ENCODE peak calls at places on chromosome 13, in six cellular contexts. N, V, Y, T, I and Z are unnamed samples.

GRCh38 chr13:20270163-20270865 is 38.2 kb upstream of the GJB6 start:
- DNase-seq in N (no peak), V (no peak), Y (no peak), T (no peak), I (no peak), Z (no peak)

GRCh38 chr13:23372264-23372905 is 61.1 kb downstream of the SACS start:
- DNase-seq in N (no peak), V (no peak), Y (no peak), T (no peak), I (no peak), Z (no peak)

GRCh38 chr13:108375772-108376171 is 106.3 kb downstream of the TNFSF13B start:
- DNase-seq in N (no peak), V (no peak), Y (no peak), T (no peak), I (no peak), Z (no peak)

GRCh38 chr13:82912564-82912963 is 969.7 kb downstream of the SLITRK1 start:
- DNase-seq in N (no peak), V (no peak), Y (no peak), T (no peak), I (no peak), Z (no peak)

GRCh38 chr13:35833031-35833430 is 298.2 kb downstream of the DCLK1 start:
- DNase-seq in N (no peak), V (no peak), Y (no peak), T (no peak), I (no peak), Z (no peak)

GRCh38 chr13:75481176-75482069 is 546 bp downstream of the TBC1D4 start:
- DNase-seq in N (peak; percentile 15), V (no peak), Y (no peak), T (peak; percentile 12), I (no peak), Z (peak; percentile 17)

GRCh38 chr13:110015253-110015652 is 228.9 kb upstream of the IRS2 start:
- DNase-seq in N (no peak), V (no peak), Y (no peak), T (no peak), I (no peak), Z (no peak)

GRCh38 chr13:110409581-110409992 is 102.5 kb downstream of the COL4A2 start:
- DNase-seq in N (no peak), V (no peak), Y (no peak), T (no peak), I (no peak), Z (no peak)

GRCh38 chr13:40518481-40518882 is 148.0 kb downstream of the FOXO1 start:
- DNase-seq in N (no peak), V (no peak), Y (no peak), T (no peak), I (peak; percentile 60), Z (no peak)

GRCh38 chr13:50224534-50224933 is 209.3 kb downstream of the KCNRG start:
- DNase-seq in N (no peak), V (no peak), Y (no peak), T (no peak), I (no peak), Z (no peak)

GRCh38 chr13:47420568-47420967 is 523.7 kb upstream of the HTR2A start:
- DNase-seq in N (no peak), V (no peak), Y (no peak), T (no peak), I (no peak), Z (no peak)

GRCh38 chr13:75908137-75908536 is 272.0 kb downstream of the LMO7 start:
- DNase-seq in N (no peak), V (no peak), Y (no peak), T (no peak), I (no peak), Z (no peak)

GRCh38 chr13:44312131-44312530 is 61.5 kb upstream of the SERP2 start:
- DNase-seq in N (no peak), V (no peak), Y (no peak), T (no peak), I (no peak), Z (no peak)

GRCh38 chr13:33744589-33745369 is 73.2 kb upstream of the RFC3 start:
- DNase-seq in N (no peak), V (no peak), Y (no peak), T (no peak), I (no peak), Z (no peak)

GRCh38 chr13:44244288-44244687 is 129.3 kb upstream of the SERP2 start:
- DNase-seq in N (no peak), V (no peak), Y (no peak), T (peak; percentile 38), I (no peak), Z (no peak)

GRCh38 chr13:48769107-48769704 is 115.5 kb downstream of the CYSLTR2 start:
- DNase-seq in N (peak; percentile 18), V (peak; percentile 36), Y (peak; percentile 82), T (peak; percentile 57), I (peak; percentile 68), Z (peak; percentile 20)
- TF ChIP-seq POLR2A in N (no peak), V (no peak), Y (no peak), T (no peak), I (no peak), Z (no peak)

GRCh38 chr13:97751477-97751876 is 202.0 kb upstream of the IPO5 start:
- DNase-seq in N (no peak), V (no peak), Y (no peak), T (no peak), I (no peak), Z (no peak)

GRCh38 chr13:97757807-97758206 is 195.7 kb upstream of the IPO5 start:
- DNase-seq in N (no peak), V (no peak), Y (no peak), T (no peak), I (no peak), Z (no peak)

GRCh38 chr13:97753269-97753668 is 200.2 kb upstream of the IPO5 start:
- DNase-seq in N (no peak), V (no peak), Y (no peak), T (no peak), I (no peak), Z (no peak)

GRCh38 chr13:97758317-97758716 is 195.2 kb upstream of the IPO5 start:
- DNase-seq in N (no peak), V (no peak), Y (no peak), T (no peak), I (no peak), Z (no peak)

DNA sequence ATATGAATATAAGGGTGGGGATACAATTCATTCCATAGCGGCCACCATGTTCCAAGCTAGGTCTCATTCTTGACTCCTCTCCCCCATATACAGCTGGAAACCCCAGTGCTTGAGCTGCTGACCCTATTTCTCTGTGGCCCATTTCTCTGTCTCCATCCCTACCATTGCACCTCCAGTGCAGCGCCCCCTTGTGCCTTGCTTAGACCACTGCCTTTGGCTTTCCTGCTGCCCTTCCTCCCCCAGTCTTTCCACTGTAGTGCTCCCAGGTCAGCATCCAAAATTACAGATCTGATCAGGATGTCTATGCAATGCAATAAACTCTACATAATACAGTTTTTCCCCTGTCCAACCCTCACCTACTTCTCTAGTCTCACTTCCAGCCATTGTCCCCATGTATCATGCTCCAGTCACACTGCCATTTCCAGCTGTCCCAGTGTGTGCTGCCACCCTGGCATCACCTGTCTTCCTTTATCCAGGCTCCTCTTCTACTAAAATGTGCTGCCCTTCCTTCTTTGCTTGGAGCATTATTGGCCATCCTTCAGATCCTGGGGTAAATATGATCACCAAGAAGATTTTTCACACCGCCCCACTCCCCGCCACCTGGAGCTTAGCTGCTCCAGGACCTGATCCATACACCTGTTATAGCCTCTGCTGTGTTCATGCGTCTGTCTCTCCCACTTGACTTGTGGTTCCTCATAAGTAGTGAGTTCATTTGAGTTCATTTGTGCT is 199.4 kb upstream of the IPO5 start:
- DNase-seq in N (no peak), V (no peak), Y (no peak), T (peak; percentile 17), I (no peak), Z (no peak)
- TF ChIP-seq TAF1 in N (no peak), V (no peak), Y (no peak), T (no peak), I (no peak), Z (no peak)

GRCh38 chr13:81058916-81059290 is 718.0 kb upstream of the SPRY2 start:
- DNase-seq in N (no peak), V (no peak), Y (no peak), T (no peak), I (no peak), Z (no peak)

DNA sequence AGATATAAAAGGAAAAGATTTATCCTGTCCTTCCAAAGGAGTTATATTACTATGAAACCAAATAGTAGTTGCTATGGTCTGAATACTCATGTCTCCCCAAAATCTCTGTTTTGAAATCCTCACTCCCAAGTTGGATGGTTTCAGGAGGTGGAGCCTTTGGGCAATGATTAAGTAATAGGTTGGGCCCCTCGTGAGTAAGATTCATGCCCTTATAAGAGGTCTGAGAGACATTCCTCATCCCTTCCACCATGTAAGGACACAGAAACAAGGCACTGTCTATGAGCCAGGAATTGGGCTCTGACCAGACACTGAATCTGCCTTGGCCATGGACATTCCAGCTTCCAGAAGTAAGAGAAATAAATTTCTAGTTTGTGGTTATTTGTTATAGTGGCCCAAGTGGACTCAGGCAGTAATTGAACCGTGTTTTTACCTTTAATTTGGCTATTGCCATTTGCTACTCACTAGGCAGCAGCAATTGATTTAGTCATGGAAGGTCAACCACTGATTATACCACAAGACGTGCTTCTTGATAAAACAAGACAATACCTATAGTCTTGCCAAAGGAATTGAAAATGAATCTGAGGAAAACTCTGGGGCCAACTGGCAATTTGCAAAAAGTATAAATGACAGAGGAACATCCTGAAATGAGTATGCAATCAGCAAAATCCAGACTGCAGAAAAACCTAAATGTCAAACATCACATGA is 717.4 kb upstream of the SPRY2 start:
- DNase-seq in N (no peak), V (no peak), Y (no peak), T (no peak), I (no peak), Z (no peak)
- TF ChIP-seq POLR2AphosphoS5 in N (no peak), V (no peak), Y (no peak), T (no peak), I (no peak), Z (no peak)

GRCh38 chr13:46403851-46404731 is 17.0 kb upstream of the RUBCNL start:
- DNase-seq in N (no peak), V (no peak), Y (no peak), T (no peak), I (no peak), Z (no peak)
- TF ChIP-seq POLR2A in N (no peak), V (no peak), Y (no peak), T (no peak), I (no peak), Z (no peak)

GRCh38 chr13:51605698-51606097 is 21.4 kb downstream of the WDFY2 start:
- DNase-seq in N (no peak), V (no peak), Y (no peak), T (no peak), I (no peak), Z (no peak)
- TF ChIP-seq TAF1 in N (no peak), V (no peak), Y (no peak), T (no peak), I (no peak), Z (no peak)

DNA sequence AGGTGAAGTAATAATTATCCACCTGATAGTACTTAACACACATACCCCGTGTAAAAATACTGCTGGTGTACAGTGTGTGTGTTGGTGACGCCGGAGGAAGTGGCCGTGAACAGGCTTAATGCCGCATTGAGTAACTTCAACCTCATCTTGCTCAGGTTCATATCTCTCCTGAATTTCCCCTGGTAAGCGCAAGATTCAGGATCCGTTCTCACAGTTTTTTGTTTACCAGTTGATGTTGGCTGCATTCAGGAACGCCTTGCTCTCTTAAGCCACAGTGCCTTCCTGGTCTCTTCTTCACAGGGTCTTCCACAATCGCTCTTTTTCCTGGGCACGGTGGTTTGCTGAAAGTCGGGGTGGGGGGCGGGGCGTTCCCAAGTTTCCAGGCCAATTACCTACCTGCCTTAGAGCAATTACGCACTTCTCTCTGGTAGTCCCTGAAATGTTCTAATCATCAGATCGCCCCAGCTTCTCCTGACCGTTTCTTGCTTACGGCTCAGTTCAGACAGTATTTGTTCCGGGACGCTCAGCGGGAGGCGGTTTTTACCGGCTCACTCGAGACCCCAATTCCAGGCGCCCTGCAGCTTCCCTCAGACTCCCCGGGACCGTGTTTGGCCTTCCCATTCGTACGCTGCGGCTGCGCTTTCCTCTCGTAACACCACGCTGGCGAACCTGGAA is 702 bp upstream of the DNAJC3 start:
- DNase-seq in N (no peak), V (no peak), Y (peak; percentile 50), T (peak; percentile 17), I (no peak), Z (no peak)
- TF ChIP-seq POLR2AphosphoS5 in N (no peak), V (no peak), Y (no peak), T (no peak), I (no peak), Z (no peak)